ENCODE peak calls at places on chromosomes 6 and 20, in ten cellular contexts. A is HS-27A; D is glomerular endothelial cell; H is BE2C; W is activated naive CD4-positive, alpha-beta T cell; X is stimulated activated CD8-positive, alpha-beta memory T cell treated with anti-CD3 and anti-CD28 coated beads, Interleukin-2, amount 100 ng/mL, for 1 hour; T is effector memory CD8-positive, alpha-beta T cell; C is suprapubic skin; R is cardiac fibroblast; P is sigmoid colon. U is an unnamed sample.

GRCh38 chr6:166465671-166466087 is 82.9 kb upstream of the MPC1 start:
- DNase-seq in A (no peak), D (no peak), H (no peak), W (no peak), X (no peak), T (no peak), C (no peak), R (peak; percentile 61), P (peak; percentile 88), U (no peak)

GRCh38 chr6:160137989-160138835 is 16.6 kb downstream of the SLC22A1 start:
- DNase-seq in A (peak; percentile 33), D (peak; percentile 4), H (peak; percentile 56), W (no peak), X (peak; percentile 25), T (peak; percentile 46), C (no peak), R (peak; percentile 81), P (peak; percentile 73), U (peak; percentile 74)

GRCh38 chr6:14727494-14728395 is 518.1 kb upstream of the JARID2 start:
- DNase-seq in A (no peak), D (no peak), H (no peak), W (no peak), X (no peak), T (no peak), C (no peak), R (no peak), P (no peak), U (no peak)

GRCh38 chr20:48156951-48157700 is 371.8 kb upstream of the SULF2 start:
- DNase-seq in A (no peak), D (no peak), H (no peak), W (no peak), X (no peak), T (no peak), C (no peak), R (no peak), P (no peak), U (no peak)

GRCh38 chr6:154733610-154734379 is 579 bp downstream of the SCAF8 start:
- DNase-seq in A (peak; percentile 88), D (peak; percentile 74), H (peak; percentile 97), W (peak; percentile 57), X (peak; percentile 81), T (peak; percentile 85), C (peak; percentile 97), R (peak; percentile 98), P (peak; percentile 98), U (peak; percentile 98)

GRCh38 chr20:64079273-64080012 is at the start of gene RGS19:
- DNase-seq in A (no peak), D (no peak), H (peak; percentile 81), W (no peak), X (peak; percentile 50), T (peak; percentile 60), C (peak; percentile 86), R (peak; percentile 41), P (peak; percentile 85), U (peak; percentile 73)

GRCh38 chr20:57071283-57071701 is 195.1 kb downstream of the BMP7 start:
- DNase-seq in A (no peak), D (no peak), H (no peak), W (no peak), X (no peak), T (no peak), C (peak; percentile 50), R (no peak), P (peak; percentile 38), U (peak; percentile 1)

GRCh38 chr6:150866147-150867073 is 908 bp downstream of the MTHFD1L start:
- DNase-seq in A (no peak), D (no peak), H (peak; percentile 94), W (peak; percentile 37), X (peak; percentile 43), T (peak; percentile 68), C (peak; percentile 89), R (peak; percentile 90), P (peak; percentile 90), U (peak; percentile 95)

GRCh38 chr6:20954325-20954724 is 420.1 kb downstream of the CDKAL1 start:
- DNase-seq in A (no peak), D (no peak), H (no peak), W (no peak), X (no peak), T (no peak), C (no peak), R (no peak), P (no peak), U (no peak)

GRCh38 chr6:73879894-73880293 is 183.9 kb downstream of the CD109 start:
- DNase-seq in A (no peak), D (no peak), H (no peak), W (no peak), X (no peak), T (no peak), C (no peak), R (no peak), P (no peak), U (no peak)

GRCh38 chr20:2698912-2699311 is 6.3 kb downstream of the EBF4 start:
- DNase-seq in A (no peak), D (no peak), H (no peak), W (no peak), X (no peak), T (no peak), C (peak; percentile 42), R (no peak), P (peak; percentile 48), U (no peak)

GRCh38 chr6:3870528-3870925 is 21.4 kb downstream of the FAM50B start:
- DNase-seq in A (no peak), D (no peak), H (no peak), W (no peak), X (no peak), T (no peak), C (no peak), R (no peak), P (no peak), U (no peak)

GRCh38 chr20:33664762-33665144 is 2.0 kb upstream of the ACTL10 start:
- DNase-seq in A (no peak), D (no peak), H (no peak), W (no peak), X (no peak), T (no peak), C (no peak), R (no peak), P (no peak), U (no peak)